ENCODE peak calls at places on chromosomes 4 and X, in nine cellular contexts. One of them, this sample, is unnamed.

GRCh38 chr4:17055788-17056187 is 157.3 kb upstream of the LDB2 start:
- DNase-seq in CD8-positive, alpha-beta memory T cell: no peak
- DNase-seq in HT1080: peak
- DNase-seq in AG20443: peak
- DNase-seq in left lobe of liver: no peak
- DNase-seq in upper lobe of right lung: no peak
- DNase-seq in KBM-7: no peak
- DNase-seq in activated effector memory CD4-positive, alpha-beta T cell treated with anti-CD3 and anti-CD28 coated beads, Interleukin-2, amount 50 U/mL, for 16 hours: no peak
- DNase-seq in T-cell: no peak
- DNase-seq in this sample: peak

GRCh38 chr4:169952236-169953088 is 73.7 kb downstream of the MFAP3L start:
- DNase-seq in upper lobe of right lung: no peak
- DNase-seq in T-cell: no peak
- DNase-seq in AG20443: no peak
- DNase-seq in left lobe of liver: no peak
- DNase-seq in KBM-7: peak
- DNase-seq in activated effector memory CD4-positive, alpha-beta T cell treated with anti-CD3 and anti-CD28 coated beads, Interleukin-2, amount 50 U/mL, for 16 hours: no peak
- DNase-seq in HT1080: no peak
- DNase-seq in CD8-positive, alpha-beta memory T cell: no peak
- DNase-seq in this sample: no peak

GRCh38 chr4:151012836-151013235 is 2.2 kb downstream of the LRBA start:
- DNase-seq in T-cell: no peak
- DNase-seq in upper lobe of right lung: no peak
- DNase-seq in left lobe of liver: no peak
- DNase-seq in KBM-7: peak
- DNase-seq in CD8-positive, alpha-beta memory T cell: no peak
- DNase-seq in HT1080: peak
- DNase-seq in AG20443: no peak
- DNase-seq in activated effector memory CD4-positive, alpha-beta T cell treated with anti-CD3 and anti-CD28 coated beads, Interleukin-2, amount 50 U/mL, for 16 hours: peak
- DNase-seq in this sample: no peak

GRCh38 chr4:6773106-6773505 is 9.4 kb upstream of the KIAA0232 start:
- DNase-seq in left lobe of liver: no peak
- DNase-seq in upper lobe of right lung: no peak
- DNase-seq in CD8-positive, alpha-beta memory T cell: no peak
- DNase-seq in KBM-7: no peak
- DNase-seq in HT1080: no peak
- DNase-seq in T-cell: no peak
- DNase-seq in activated effector memory CD4-positive, alpha-beta T cell treated with anti-CD3 and anti-CD28 coated beads, Interleukin-2, amount 50 U/mL, for 16 hours: no peak
- DNase-seq in AG20443: no peak
- DNase-seq in this sample: no peak

GRCh38 chr4:97910005-97910404 is 233.3 kb downstream of the STPG2 start:
- DNase-seq in AG20443: no peak
- DNase-seq in HT1080: no peak
- DNase-seq in activated effector memory CD4-positive, alpha-beta T cell treated with anti-CD3 and anti-CD28 coated beads, Interleukin-2, amount 50 U/mL, for 16 hours: no peak
- DNase-seq in T-cell: no peak
- DNase-seq in upper lobe of right lung: no peak
- DNase-seq in left lobe of liver: no peak
- DNase-seq in KBM-7: no peak
- DNase-seq in CD8-positive, alpha-beta memory T cell: no peak
- DNase-seq in this sample: no peak

GRCh38 chrX:74419861-74420193 is 1.5 kb upstream of the SLC16A2 start:
- DNase-seq in CD8-positive, alpha-beta memory T cell: no peak
- DNase-seq in KBM-7: no peak
- DNase-seq in AG20443: no peak
- DNase-seq in HT1080: no peak
- DNase-seq in T-cell: no peak
- DNase-seq in upper lobe of right lung: no peak
- DNase-seq in activated effector memory CD4-positive, alpha-beta T cell treated with anti-CD3 and anti-CD28 coated beads, Interleukin-2, amount 50 U/mL, for 16 hours: no peak
- DNase-seq in left lobe of liver: no peak
- DNase-seq in this sample: no peak

GRCh38 chr4:114659386-114660008 is 60.9 kb downstream of the UGT8 start:
- DNase-seq in AG20443: peak
- DNase-seq in HT1080: peak
- DNase-seq in KBM-7: peak
- DNase-seq in left lobe of liver: peak
- DNase-seq in CD8-positive, alpha-beta memory T cell: no peak
- DNase-seq in T-cell: no peak
- DNase-seq in upper lobe of right lung: peak
- DNase-seq in activated effector memory CD4-positive, alpha-beta T cell treated with anti-CD3 and anti-CD28 coated beads, Interleukin-2, amount 50 U/mL, for 16 hours: peak
- DNase-seq in this sample: peak

GRCh38 chrX:154516655-154517100 is 646 bp upstream of the FAM3A start:
- DNase-seq in left lobe of liver: no peak
- DNase-seq in T-cell: peak
- DNase-seq in upper lobe of right lung: no peak
- DNase-seq in activated effector memory CD4-positive, alpha-beta T cell treated with anti-CD3 and anti-CD28 coated beads, Interleukin-2, amount 50 U/mL, for 16 hours: no peak
- DNase-seq in CD8-positive, alpha-beta memory T cell: no peak
- DNase-seq in AG20443: no peak
- DNase-seq in HT1080: no peak
- DNase-seq in KBM-7: no peak
- DNase-seq in this sample: no peak

GRCh38 chr4:22019676-22020075 is 71.1 kb upstream of the KCNIP4 start:
- DNase-seq in activated effector memory CD4-positive, alpha-beta T cell treated with anti-CD3 and anti-CD28 coated beads, Interleukin-2, amount 50 U/mL, for 16 hours: no peak
- DNase-seq in CD8-positive, alpha-beta memory T cell: no peak
- DNase-seq in AG20443: peak
- DNase-seq in left lobe of liver: no peak
- DNase-seq in T-cell: no peak
- DNase-seq in upper lobe of right lung: no peak
- DNase-seq in KBM-7: no peak
- DNase-seq in HT1080: no peak
- DNase-seq in this sample: no peak

GRCh38 chr4:26434030-26434639 is 56.1 kb downstream of the CCKAR start:
- DNase-seq in activated effector memory CD4-positive, alpha-beta T cell treated with anti-CD3 and anti-CD28 coated beads, Interleukin-2, amount 50 U/mL, for 16 hours: no peak
- DNase-seq in KBM-7: no peak
- DNase-seq in left lobe of liver: no peak
- DNase-seq in CD8-positive, alpha-beta memory T cell: no peak
- DNase-seq in HT1080: no peak
- DNase-seq in AG20443: no peak
- DNase-seq in upper lobe of right lung: no peak
- DNase-seq in T-cell: no peak
- DNase-seq in this sample: no peak

GRCh38 chr4:6452897-6453687 is 19.3 kb downstream of the PPP2R2C start:
- DNase-seq in left lobe of liver: no peak
- DNase-seq in HT1080: no peak
- DNase-seq in AG20443: no peak
- DNase-seq in CD8-positive, alpha-beta memory T cell: no peak
- DNase-seq in T-cell: no peak
- DNase-seq in KBM-7: no peak
- DNase-seq in activated effector memory CD4-positive, alpha-beta T cell treated with anti-CD3 and anti-CD28 coated beads, Interleukin-2, amount 50 U/mL, for 16 hours: no peak
- DNase-seq in upper lobe of right lung: no peak
- DNase-seq in this sample: no peak

GRCh38 chr4:28744066-28744465 is 1883.4 kb downstream of the STIM2 start:
- DNase-seq in left lobe of liver: no peak
- DNase-seq in CD8-positive, alpha-beta memory T cell: no peak
- DNase-seq in AG20443: no peak
- DNase-seq in upper lobe of right lung: no peak
- DNase-seq in T-cell: no peak
- DNase-seq in KBM-7: no peak
- DNase-seq in HT1080: peak
- DNase-seq in activated effector memory CD4-positive, alpha-beta T cell treated with anti-CD3 and anti-CD28 coated beads, Interleukin-2, amount 50 U/mL, for 16 hours: no peak
- DNase-seq in this sample: peak

GRCh38 chr4:184503869-184504300 is 29.5 kb upstream of the IRF2 start:
- DNase-seq in activated effector memory CD4-positive, alpha-beta T cell treated with anti-CD3 and anti-CD28 coated beads, Interleukin-2, amount 50 U/mL, for 16 hours: no peak
- DNase-seq in upper lobe of right lung: no peak
- DNase-seq in HT1080: peak
- DNase-seq in KBM-7: peak
- DNase-seq in left lobe of liver: no peak
- DNase-seq in CD8-positive, alpha-beta memory T cell: no peak
- DNase-seq in T-cell: peak
- DNase-seq in AG20443: peak
- DNase-seq in this sample: peak

GRCh38 chr4:80685219-80685618 is 345.3 kb upstream of the BMP3 start:
- DNase-seq in left lobe of liver: no peak
- DNase-seq in CD8-positive, alpha-beta memory T cell: no peak
- DNase-seq in activated effector memory CD4-positive, alpha-beta T cell treated with anti-CD3 and anti-CD28 coated beads, Interleukin-2, amount 50 U/mL, for 16 hours: no peak
- DNase-seq in HT1080: no peak
- DNase-seq in T-cell: no peak
- DNase-seq in upper lobe of right lung: no peak
- DNase-seq in AG20443: no peak
- DNase-seq in KBM-7: no peak
- DNase-seq in this sample: no peak

GRCh38 chr4:84966382-84967291 is at the start of gene WDFY3:
- DNase-seq in AG20443: peak
- DNase-seq in upper lobe of right lung: peak
- DNase-seq in CD8-positive, alpha-beta memory T cell: no peak
- DNase-seq in left lobe of liver: peak
- DNase-seq in T-cell: no peak
- DNase-seq in activated effector memory CD4-positive, alpha-beta T cell treated with anti-CD3 and anti-CD28 coated beads, Interleukin-2, amount 50 U/mL, for 16 hours: no peak
- DNase-seq in HT1080: peak
- DNase-seq in KBM-7: peak
- DNase-seq in this sample: peak

GRCh38 chrX:44431206-44431605 is 87.7 kb upstream of the EFHC2 start:
- DNase-seq in AG20443: peak
- DNase-seq in left lobe of liver: no peak
- DNase-seq in T-cell: no peak
- DNase-seq in upper lobe of right lung: no peak
- DNase-seq in CD8-positive, alpha-beta memory T cell: no peak
- DNase-seq in activated effector memory CD4-positive, alpha-beta T cell treated with anti-CD3 and anti-CD28 coated beads, Interleukin-2, amount 50 U/mL, for 16 hours: no peak
- DNase-seq in KBM-7: no peak
- DNase-seq in HT1080: peak
- DNase-seq in this sample: peak

This sample was measured in AG08395.